ENCODE peak calls at places on chromosomes 1 and 21, in nine cellular contexts. One of them, this sample, is unnamed.

GRCh38 chr1:56666112-56666608 is 21.0 kb downstream of the PRKAA2 start:
- DNase-seq in hepatocyte: no peak
- DNase-seq in foreskin fibroblast: no peak
- DNase-seq in ascending aorta: no peak
- DNase-seq in Panc1: no peak
- DNase-seq in cardiac fibroblast: no peak
- DNase-seq in fibroblast of pulmonary artery: no peak
- DNase-seq in GM12865: no peak
- DNase-seq in fibroblast of the aortic adventitia: no peak
- DNase-seq in this sample: no peak

GRCh38 chr1:57124768-57125446 is 159.1 kb upstream of the C8B start:
- DNase-seq in hepatocyte: no peak
- DNase-seq in foreskin fibroblast: peak
- DNase-seq in ascending aorta: no peak
- DNase-seq in Panc1: no peak
- DNase-seq in cardiac fibroblast: peak
- DNase-seq in fibroblast of pulmonary artery: peak
- DNase-seq in GM12865: no peak
- DNase-seq in fibroblast of the aortic adventitia: no peak
- DNase-seq in this sample: peak

GRCh38 chr21:34270406-34270805 is 93.4 kb upstream of the KCNE2 start:
- DNase-seq in hepatocyte: peak
- DNase-seq in foreskin fibroblast: no peak
- DNase-seq in ascending aorta: no peak
- DNase-seq in Panc1: no peak
- DNase-seq in cardiac fibroblast: no peak
- DNase-seq in fibroblast of pulmonary artery: no peak
- DNase-seq in GM12865: no peak
- DNase-seq in fibroblast of the aortic adventitia: no peak
- DNase-seq in this sample: no peak

GRCh38 chr1:196317535-196318522 is 290.4 kb downstream of the KCNT2 start:
- DNase-seq in hepatocyte: peak
- DNase-seq in foreskin fibroblast: peak
- DNase-seq in ascending aorta: no peak
- DNase-seq in Panc1: peak
- DNase-seq in cardiac fibroblast: peak
- DNase-seq in fibroblast of pulmonary artery: peak
- DNase-seq in GM12865: peak
- DNase-seq in fibroblast of the aortic adventitia: peak
- DNase-seq in this sample: no peak

GRCh38 chr1:116529199-116529616 is 41.6 kb downstream of the CD58 start:
- DNase-seq in hepatocyte: no peak
- DNase-seq in foreskin fibroblast: no peak
- DNase-seq in ascending aorta: no peak
- DNase-seq in Panc1: no peak
- DNase-seq in cardiac fibroblast: no peak
- DNase-seq in fibroblast of pulmonary artery: no peak
- DNase-seq in GM12865: no peak
- DNase-seq in fibroblast of the aortic adventitia: peak
- DNase-seq in this sample: no peak

GRCh38 chr1:56758135-56758534 is 61.1 kb downstream of the FYB2 start:
- DNase-seq in hepatocyte: peak
- DNase-seq in foreskin fibroblast: no peak
- DNase-seq in ascending aorta: no peak
- DNase-seq in Panc1: no peak
- DNase-seq in cardiac fibroblast: no peak
- DNase-seq in fibroblast of pulmonary artery: no peak
- DNase-seq in GM12865: peak
- DNase-seq in fibroblast of the aortic adventitia: no peak
- DNase-seq in this sample: no peak

GRCh38 chr1:71509051-71509595 is 428.3 kb upstream of the ZRANB2 start:
- DNase-seq in hepatocyte: no peak
- DNase-seq in foreskin fibroblast: peak
- DNase-seq in ascending aorta: no peak
- DNase-seq in Panc1: no peak
- DNase-seq in cardiac fibroblast: no peak
- DNase-seq in fibroblast of pulmonary artery: peak
- DNase-seq in GM12865: no peak
- DNase-seq in fibroblast of the aortic adventitia: peak
- DNase-seq in this sample: no peak

GRCh38 chr1:113388017-113388620 is 2.2 kb upstream of the MAGI3 start:
- DNase-seq in hepatocyte: no peak
- DNase-seq in foreskin fibroblast: no peak
- DNase-seq in ascending aorta: no peak
- DNase-seq in Panc1: no peak
- DNase-seq in cardiac fibroblast: no peak
- DNase-seq in fibroblast of pulmonary artery: no peak
- DNase-seq in GM12865: no peak
- DNase-seq in fibroblast of the aortic adventitia: peak
- DNase-seq in this sample: no peak

DNA sequence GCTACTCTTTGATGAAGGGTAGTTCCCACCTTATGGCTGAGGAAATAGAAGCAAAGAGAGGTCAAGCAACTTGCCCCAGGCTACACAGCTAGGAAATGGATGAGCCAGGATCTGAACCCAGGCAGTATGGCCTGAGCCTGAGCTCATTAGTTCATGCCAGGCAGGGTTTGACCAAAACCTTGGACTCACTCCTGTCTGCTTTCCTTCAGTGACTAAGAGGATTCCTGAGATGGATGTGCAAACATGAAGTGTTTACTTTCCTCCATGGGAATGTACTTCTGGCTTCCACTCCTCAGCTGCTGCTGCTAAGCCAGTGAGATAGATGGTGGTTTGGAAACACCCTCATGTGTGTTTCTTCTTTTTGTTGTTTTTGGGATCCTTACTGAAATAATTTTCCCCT is 35.1 kb upstream of the ERRFI1 start:
- DNase-seq in hepatocyte: peak
- DNase-seq in foreskin fibroblast: peak
- DNase-seq in ascending aorta: peak
- DNase-seq in Panc1: peak
- DNase-seq in cardiac fibroblast: peak
- DNase-seq in fibroblast of pulmonary artery: peak
- DNase-seq in GM12865: no peak
- DNase-seq in fibroblast of the aortic adventitia: peak
- DNase-seq in this sample: peak
- H3K4me3 ChIP-seq in hepatocyte: no peak
- H3K4me3 ChIP-seq in foreskin fibroblast: no peak
- H3K4me3 ChIP-seq in ascending aorta: no peak
- H3K4me3 ChIP-seq in Panc1: peak
- H3K4me3 ChIP-seq in cardiac fibroblast: no peak
- H3K4me3 ChIP-seq in fibroblast of pulmonary artery: no peak
- H3K4me3 ChIP-seq in GM12865: no peak
- H3K4me3 ChIP-seq in fibroblast of the aortic adventitia: no peak
- H3K4me3 ChIP-seq in this sample: no peak

GRCh38 chr1:74235153-74235552 is at the start of gene TNNI3K:
- DNase-seq in hepatocyte: no peak
- DNase-seq in foreskin fibroblast: no peak
- DNase-seq in ascending aorta: no peak
- DNase-seq in Panc1: no peak
- DNase-seq in cardiac fibroblast: no peak
- DNase-seq in fibroblast of pulmonary artery: no peak
- DNase-seq in GM12865: no peak
- DNase-seq in fibroblast of the aortic adventitia: no peak
- DNase-seq in this sample: no peak
- H3K4me3 ChIP-seq in hepatocyte: no peak
- H3K4me3 ChIP-seq in foreskin fibroblast: no peak
- H3K4me3 ChIP-seq in ascending aorta: no peak
- H3K4me3 ChIP-seq in Panc1: no peak
- H3K4me3 ChIP-seq in cardiac fibroblast: no peak
- H3K4me3 ChIP-seq in fibroblast of pulmonary artery: no peak
- H3K4me3 ChIP-seq in GM12865: no peak
- H3K4me3 ChIP-seq in fibroblast of the aortic adventitia: no peak
- H3K4me3 ChIP-seq in this sample: no peak

GRCh38 chr1:67559222-67559700 is 125.7 kb upstream of the GADD45A start:
- DNase-seq in hepatocyte: no peak
- DNase-seq in foreskin fibroblast: peak
- DNase-seq in ascending aorta: peak
- DNase-seq in Panc1: no peak
- DNase-seq in cardiac fibroblast: peak
- DNase-seq in fibroblast of pulmonary artery: peak
- DNase-seq in GM12865: no peak
- DNase-seq in fibroblast of the aortic adventitia: peak
- DNase-seq in this sample: no peak
- H3K4me3 ChIP-seq in hepatocyte: no peak
- H3K4me3 ChIP-seq in foreskin fibroblast: peak
- H3K4me3 ChIP-seq in ascending aorta: peak
- H3K4me3 ChIP-seq in Panc1: peak
- H3K4me3 ChIP-seq in cardiac fibroblast: peak
- H3K4me3 ChIP-seq in fibroblast of pulmonary artery: peak
- H3K4me3 ChIP-seq in GM12865: no peak
- H3K4me3 ChIP-seq in fibroblast of the aortic adventitia: peak
- H3K4me3 ChIP-seq in this sample: no peak

GRCh38 chr1:92502247-92502646 is 15.5 kb upstream of the GFI1 start:
- DNase-seq in hepatocyte: no peak
- DNase-seq in foreskin fibroblast: no peak
- DNase-seq in ascending aorta: no peak
- DNase-seq in Panc1: no peak
- DNase-seq in cardiac fibroblast: peak
- DNase-seq in fibroblast of pulmonary artery: peak
- DNase-seq in GM12865: peak
- DNase-seq in fibroblast of the aortic adventitia: peak
- DNase-seq in this sample: no peak
- H3K4me3 ChIP-seq in hepatocyte: no peak
- H3K4me3 ChIP-seq in foreskin fibroblast: no peak
- H3K4me3 ChIP-seq in ascending aorta: no peak
- H3K4me3 ChIP-seq in Panc1: no peak
- H3K4me3 ChIP-seq in cardiac fibroblast: no peak
- H3K4me3 ChIP-seq in fibroblast of pulmonary artery: no peak
- H3K4me3 ChIP-seq in GM12865: no peak
- H3K4me3 ChIP-seq in fibroblast of the aortic adventitia: no peak
- H3K4me3 ChIP-seq in this sample: no peak

GRCh38 chr1:25435315-25436103 is 4.8 kb downstream of the MACO1 start:
- DNase-seq in hepatocyte: no peak
- DNase-seq in foreskin fibroblast: no peak
- DNase-seq in ascending aorta: no peak
- DNase-seq in Panc1: no peak
- DNase-seq in cardiac fibroblast: no peak
- DNase-seq in fibroblast of pulmonary artery: no peak
- DNase-seq in GM12865: peak
- DNase-seq in fibroblast of the aortic adventitia: peak
- DNase-seq in this sample: no peak
- H3K4me3 ChIP-seq in hepatocyte: no peak
- H3K4me3 ChIP-seq in foreskin fibroblast: no peak
- H3K4me3 ChIP-seq in ascending aorta: no peak
- H3K4me3 ChIP-seq in Panc1: no peak
- H3K4me3 ChIP-seq in cardiac fibroblast: no peak
- H3K4me3 ChIP-seq in fibroblast of pulmonary artery: no peak
- H3K4me3 ChIP-seq in GM12865: peak
- H3K4me3 ChIP-seq in fibroblast of the aortic adventitia: peak
- H3K4me3 ChIP-seq in this sample: peak

GRCh38 chr1:208176654-208177053 is 67.5 kb downstream of the PLXNA2 start:
- DNase-seq in hepatocyte: peak
- DNase-seq in foreskin fibroblast: no peak
- DNase-seq in ascending aorta: no peak
- DNase-seq in Panc1: no peak
- DNase-seq in cardiac fibroblast: no peak
- DNase-seq in fibroblast of pulmonary artery: no peak
- DNase-seq in GM12865: no peak
- DNase-seq in fibroblast of the aortic adventitia: no peak
- DNase-seq in this sample: no peak

GRCh38 chr1:208173749-208174148 is 70.4 kb downstream of the PLXNA2 start:
- DNase-seq in hepatocyte: no peak
- DNase-seq in foreskin fibroblast: no peak
- DNase-seq in ascending aorta: no peak
- DNase-seq in Panc1: no peak
- DNase-seq in cardiac fibroblast: no peak
- DNase-seq in fibroblast of pulmonary artery: no peak
- DNase-seq in GM12865: no peak
- DNase-seq in fibroblast of the aortic adventitia: no peak
- DNase-seq in this sample: no peak

GRCh38 chr1:208174200-208174599 is 70.0 kb downstream of the PLXNA2 start:
- DNase-seq in hepatocyte: no peak
- DNase-seq in foreskin fibroblast: no peak
- DNase-seq in ascending aorta: no peak
- DNase-seq in Panc1: no peak
- DNase-seq in cardiac fibroblast: peak
- DNase-seq in fibroblast of pulmonary artery: peak
- DNase-seq in GM12865: no peak
- DNase-seq in fibroblast of the aortic adventitia: no peak
- DNase-seq in this sample: no peak

GRCh38 chr1:208174736-208175507 is 69.3 kb downstream of the PLXNA2 start:
- DNase-seq in hepatocyte: peak
- DNase-seq in foreskin fibroblast: peak
- DNase-seq in ascending aorta: no peak
- DNase-seq in Panc1: no peak
- DNase-seq in cardiac fibroblast: peak
- DNase-seq in fibroblast of pulmonary artery: peak
- DNase-seq in GM12865: no peak
- DNase-seq in fibroblast of the aortic adventitia: peak
- DNase-seq in this sample: no peak

GRCh38 chr1:208175508-208175895 is 68.7 kb downstream of the PLXNA2 start:
- DNase-seq in hepatocyte: no peak
- DNase-seq in foreskin fibroblast: no peak
- DNase-seq in ascending aorta: no peak
- DNase-seq in Panc1: no peak
- DNase-seq in cardiac fibroblast: no peak
- DNase-seq in fibroblast of pulmonary artery: no peak
- DNase-seq in GM12865: no peak
- DNase-seq in fibroblast of the aortic adventitia: no peak
- DNase-seq in this sample: no peak
- H3K4me3 ChIP-seq in hepatocyte: no peak
- H3K4me3 ChIP-seq in foreskin fibroblast: no peak
- H3K4me3 ChIP-seq in ascending aorta: no peak
- H3K4me3 ChIP-seq in Panc1: no peak
- H3K4me3 ChIP-seq in cardiac fibroblast: no peak
- H3K4me3 ChIP-seq in fibroblast of pulmonary artery: no peak
- H3K4me3 ChIP-seq in GM12865: no peak
- H3K4me3 ChIP-seq in fibroblast of the aortic adventitia: no peak
- H3K4me3 ChIP-seq in this sample: no peak

GRCh38 chr1:166166400-166166699 is 451 bp downstream of the FAM78B start:
- DNase-seq in hepatocyte: no peak
- DNase-seq in foreskin fibroblast: no peak
- DNase-seq in ascending aorta: no peak
- DNase-seq in Panc1: no peak
- DNase-seq in cardiac fibroblast: no peak
- DNase-seq in fibroblast of pulmonary artery: no peak
- DNase-seq in GM12865: no peak
- DNase-seq in fibroblast of the aortic adventitia: no peak
- DNase-seq in this sample: no peak
- H3K4me3 ChIP-seq in hepatocyte: peak
- H3K4me3 ChIP-seq in foreskin fibroblast: no peak
- H3K4me3 ChIP-seq in ascending aorta: peak
- H3K4me3 ChIP-seq in Panc1: peak
- H3K4me3 ChIP-seq in cardiac fibroblast: peak
- H3K4me3 ChIP-seq in fibroblast of pulmonary artery: no peak
- H3K4me3 ChIP-seq in GM12865: peak
- H3K4me3 ChIP-seq in fibroblast of the aortic adventitia: peak
- H3K4me3 ChIP-seq in this sample: peak

DNA sequence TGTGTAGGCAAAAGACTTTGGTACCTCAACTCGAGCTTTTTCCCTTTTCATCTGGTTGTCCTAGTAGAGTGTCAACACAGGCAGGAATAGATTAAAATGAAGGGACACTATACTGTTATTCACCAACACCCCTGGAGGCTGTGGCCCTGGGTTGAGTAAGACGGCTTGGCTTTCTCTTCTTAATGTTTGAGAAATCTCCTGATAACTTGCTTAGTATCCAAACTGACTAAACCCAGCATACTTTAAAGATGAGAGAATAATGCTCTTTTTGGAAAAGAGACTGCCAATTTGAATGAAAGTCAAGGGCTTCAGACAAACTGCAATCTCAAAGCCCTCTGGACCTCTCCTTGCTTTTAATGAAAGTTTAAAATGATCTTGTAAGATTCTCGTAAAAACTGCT is 2.6 kb upstream of the SLC30A1 start:
- DNase-seq in hepatocyte: no peak
- DNase-seq in foreskin fibroblast: peak
- DNase-seq in ascending aorta: peak
- DNase-seq in Panc1: no peak
- DNase-seq in cardiac fibroblast: peak
- DNase-seq in fibroblast of pulmonary artery: peak
- DNase-seq in GM12865: no peak
- DNase-seq in fibroblast of the aortic adventitia: peak
- DNase-seq in this sample: no peak
- H3K4me3 ChIP-seq in hepatocyte: no peak
- H3K4me3 ChIP-seq in foreskin fibroblast: no peak
- H3K4me3 ChIP-seq in ascending aorta: no peak
- H3K4me3 ChIP-seq in Panc1: no peak
- H3K4me3 ChIP-seq in cardiac fibroblast: no peak
- H3K4me3 ChIP-seq in fibroblast of pulmonary artery: no peak
- H3K4me3 ChIP-seq in GM12865: no peak
- H3K4me3 ChIP-seq in fibroblast of the aortic adventitia: no peak
- H3K4me3 ChIP-seq in this sample: no peak